ENCODE peak calls at places on chromosomes 5 and 9, in nine cellular contexts. One of them, this sample, is unnamed.

GRCh38 chr9:80595192-80595591 is 1023.4 kb downstream of the TLE4 start:
- DNase-seq in HCT116: no peak
- DNase-seq in AG04450: no peak
- DNase-seq in fibroblast of mammary gland: no peak
- DNase-seq in adrenal gland: no peak
- DNase-seq in fibroblast of villous mesenchyme: no peak
- DNase-seq in upper lobe of right lung: no peak
- DNase-seq in stomach: no peak
- DNase-seq in PC-9: no peak
- DNase-seq in this sample: no peak

GRCh38 chr5:100889896-100890295 is 13.2 kb downstream of the ST8SIA4 start:
- DNase-seq in stomach: no peak
- DNase-seq in HCT116: no peak
- DNase-seq in adrenal gland: no peak
- DNase-seq in upper lobe of right lung: no peak
- DNase-seq in PC-9: no peak
- DNase-seq in AG04450: no peak
- DNase-seq in fibroblast of mammary gland: no peak
- DNase-seq in fibroblast of villous mesenchyme: peak
- DNase-seq in this sample: no peak

GRCh38 chr9:109035684-109036423 is 22.6 kb upstream of the CTNNAL1 start:
- DNase-seq in AG04450: peak
- DNase-seq in fibroblast of villous mesenchyme: peak
- DNase-seq in upper lobe of right lung: no peak
- DNase-seq in stomach: peak
- DNase-seq in adrenal gland: peak
- DNase-seq in PC-9: peak
- DNase-seq in HCT116: peak
- DNase-seq in fibroblast of mammary gland: peak
- DNase-seq in this sample: peak

GRCh38 chr5:110841137-110841536 is 102.3 kb downstream of the SLC25A46 start:
- DNase-seq in fibroblast of mammary gland: no peak
- DNase-seq in upper lobe of right lung: no peak
- DNase-seq in adrenal gland: no peak
- DNase-seq in stomach: no peak
- DNase-seq in fibroblast of villous mesenchyme: no peak
- DNase-seq in AG04450: no peak
- DNase-seq in PC-9: no peak
- DNase-seq in HCT116: no peak
- DNase-seq in this sample: no peak

GRCh38 chr5:28344803-28345433 is 1306.5 kb upstream of the CDH9 start:
- DNase-seq in adrenal gland: no peak
- DNase-seq in upper lobe of right lung: no peak
- DNase-seq in fibroblast of mammary gland: peak
- DNase-seq in stomach: no peak
- DNase-seq in fibroblast of villous mesenchyme: peak
- DNase-seq in HCT116: no peak
- DNase-seq in PC-9: no peak
- DNase-seq in AG04450: no peak
- DNase-seq in this sample: no peak

GRCh38 chr5:156121834-156122386 is 205.1 kb upstream of the SGCD start:
- DNase-seq in stomach: no peak
- DNase-seq in HCT116: no peak
- DNase-seq in PC-9: no peak
- DNase-seq in fibroblast of mammary gland: no peak
- DNase-seq in fibroblast of villous mesenchyme: no peak
- DNase-seq in upper lobe of right lung: no peak
- DNase-seq in AG04450: no peak
- DNase-seq in adrenal gland: no peak
- DNase-seq in this sample: no peak

GRCh38 chr5:87347272-87347671 is 65.5 kb downstream of the CCNH start:
- DNase-seq in fibroblast of villous mesenchyme: no peak
- DNase-seq in HCT116: no peak
- DNase-seq in adrenal gland: no peak
- DNase-seq in stomach: no peak
- DNase-seq in PC-9: no peak
- DNase-seq in fibroblast of mammary gland: no peak
- DNase-seq in upper lobe of right lung: no peak
- DNase-seq in AG04450: no peak
- DNase-seq in this sample: no peak

GRCh38 chr9:134365791-134366222 is 39.6 kb downstream of the RXRA start:
- DNase-seq in AG04450: no peak
- DNase-seq in fibroblast of villous mesenchyme: peak
- DNase-seq in adrenal gland: peak
- DNase-seq in upper lobe of right lung: no peak
- DNase-seq in stomach: peak
- DNase-seq in PC-9: peak
- DNase-seq in HCT116: no peak
- DNase-seq in fibroblast of mammary gland: peak
- DNase-seq in this sample: peak

GRCh38 chr5:153775923-153776322 is 262.8 kb downstream of the FAM114A2 start:
- DNase-seq in stomach: no peak
- DNase-seq in fibroblast of villous mesenchyme: no peak
- DNase-seq in HCT116: no peak
- DNase-seq in PC-9: no peak
- DNase-seq in fibroblast of mammary gland: no peak
- DNase-seq in upper lobe of right lung: no peak
- DNase-seq in adrenal gland: no peak
- DNase-seq in AG04450: no peak
- DNase-seq in this sample: no peak

GRCh38 chr9:2264081-2264480 is 248.9 kb downstream of the SMARCA2 start:
- DNase-seq in adrenal gland: no peak
- DNase-seq in PC-9: no peak
- DNase-seq in fibroblast of villous mesenchyme: no peak
- DNase-seq in HCT116: no peak
- DNase-seq in AG04450: no peak
- DNase-seq in upper lobe of right lung: no peak
- DNase-seq in fibroblast of mammary gland: no peak
- DNase-seq in stomach: no peak
- DNase-seq in this sample: no peak

GRCh38 chr5:52837591-52838001 is 49.9 kb downstream of the ITGA1 start:
- DNase-seq in AG04450: no peak
- DNase-seq in PC-9: no peak
- DNase-seq in fibroblast of villous mesenchyme: peak
- DNase-seq in fibroblast of mammary gland: no peak
- DNase-seq in stomach: no peak
- DNase-seq in adrenal gland: no peak
- DNase-seq in HCT116: no peak
- DNase-seq in upper lobe of right lung: no peak
- DNase-seq in this sample: no peak

GRCh38 chr9:131037336-131038255 is 28.6 kb downstream of the LAMC3 start:
- DNase-seq in PC-9: no peak
- DNase-seq in fibroblast of villous mesenchyme: no peak
- DNase-seq in HCT116: no peak
- DNase-seq in upper lobe of right lung: no peak
- DNase-seq in stomach: no peak
- DNase-seq in adrenal gland: no peak
- DNase-seq in fibroblast of mammary gland: no peak
- DNase-seq in AG04450: no peak
- DNase-seq in this sample: no peak

GRCh38 chr9:115672477-115673316 is 480.9 kb upstream of the PAPPA start:
- DNase-seq in fibroblast of villous mesenchyme: peak
- DNase-seq in adrenal gland: no peak
- DNase-seq in HCT116: no peak
- DNase-seq in upper lobe of right lung: no peak
- DNase-seq in AG04450: peak
- DNase-seq in stomach: no peak
- DNase-seq in PC-9: peak
- DNase-seq in fibroblast of mammary gland: peak
- DNase-seq in this sample: no peak

GRCh38 chr5:152113401-152113800 is 188.8 kb upstream of the GLRA1 start:
- DNase-seq in PC-9: no peak
- DNase-seq in AG04450: no peak
- DNase-seq in adrenal gland: no peak
- DNase-seq in fibroblast of villous mesenchyme: no peak
- DNase-seq in upper lobe of right lung: no peak
- DNase-seq in fibroblast of mammary gland: no peak
- DNase-seq in HCT116: peak
- DNase-seq in stomach: no peak
- DNase-seq in this sample: no peak

GRCh38 chr9:3549243-3549642 is 23.4 kb upstream of the RFX3 start:
- DNase-seq in upper lobe of right lung: no peak
- DNase-seq in PC-9: no peak
- DNase-seq in fibroblast of villous mesenchyme: no peak
- DNase-seq in HCT116: no peak
- DNase-seq in fibroblast of mammary gland: no peak
- DNase-seq in AG04450: no peak
- DNase-seq in stomach: no peak
- DNase-seq in adrenal gland: no peak
- DNase-seq in this sample: no peak

GRCh38 chr9:127769985-127770904 is 8.2 kb downstream of the SH2D3C start:
- DNase-seq in AG04450: no peak
- DNase-seq in fibroblast of mammary gland: no peak
- DNase-seq in adrenal gland: no peak
- DNase-seq in upper lobe of right lung: no peak
- DNase-seq in fibroblast of villous mesenchyme: no peak
- DNase-seq in PC-9: no peak
- DNase-seq in stomach: no peak
- DNase-seq in HCT116: no peak
- DNase-seq in this sample: no peak

GRCh38 chr5:143063175-143063970 is 293.2 kb downstream of the ARHGAP26 start:
- DNase-seq in fibroblast of villous mesenchyme: peak
- DNase-seq in PC-9: no peak
- DNase-seq in upper lobe of right lung: no peak
- DNase-seq in HCT116: no peak
- DNase-seq in adrenal gland: peak
- DNase-seq in fibroblast of mammary gland: peak
- DNase-seq in stomach: no peak
- DNase-seq in AG04450: no peak
- DNase-seq in this sample: peak

GRCh38 chr9:4923580-4924544 is 61.2 kb upstream of the JAK2 start:
- DNase-seq in adrenal gland: no peak
- DNase-seq in upper lobe of right lung: no peak
- DNase-seq in stomach: no peak
- DNase-seq in AG04450: no peak
- DNase-seq in fibroblast of villous mesenchyme: peak
- DNase-seq in HCT116: no peak
- DNase-seq in fibroblast of mammary gland: peak
- DNase-seq in PC-9: no peak
- DNase-seq in this sample: no peak
- TF ChIP-seq CTCF in adrenal gland: peak
- TF ChIP-seq CTCF in upper lobe of right lung: peak
- TF ChIP-seq CTCF in stomach: no peak
- TF ChIP-seq CTCF in AG04450: peak
- TF ChIP-seq CTCF in fibroblast of villous mesenchyme: peak
- TF ChIP-seq CTCF in HCT116: peak
- TF ChIP-seq CTCF in fibroblast of mammary gland: peak
- TF ChIP-seq CTCF in PC-9: peak
- TF ChIP-seq CTCF in this sample: no peak

GRCh38 chr9:126719677-126720435 is 85.0 kb upstream of the ZBTB43 start:
- DNase-seq in PC-9: peak
- DNase-seq in fibroblast of mammary gland: no peak
- DNase-seq in HCT116: no peak
- DNase-seq in stomach: peak
- DNase-seq in adrenal gland: peak
- DNase-seq in fibroblast of villous mesenchyme: peak
- DNase-seq in AG04450: no peak
- DNase-seq in upper lobe of right lung: peak
- DNase-seq in this sample: peak
- H3K4me3 ChIP-seq in PC-9: no peak
- H3K4me3 ChIP-seq in fibroblast of mammary gland: no peak
- H3K4me3 ChIP-seq in HCT116: no peak
- H3K4me3 ChIP-seq in stomach: no peak
- H3K4me3 ChIP-seq in adrenal gland: no peak
- H3K4me3 ChIP-seq in fibroblast of villous mesenchyme: no peak
- H3K4me3 ChIP-seq in AG04450: no peak
- H3K4me3 ChIP-seq in upper lobe of right lung: no peak
- H3K4me3 ChIP-seq in this sample: no peak

GRCh38 chr5:75885849-75886596 is 168.8 kb upstream of the POC5 start:
- DNase-seq in fibroblast of villous mesenchyme: no peak
- DNase-seq in stomach: no peak
- DNase-seq in AG04450: no peak
- DNase-seq in PC-9: no peak
- DNase-seq in upper lobe of right lung: no peak
- DNase-seq in adrenal gland: no peak
- DNase-seq in HCT116: no peak
- DNase-seq in fibroblast of mammary gland: no peak
- DNase-seq in this sample: no peak
- TF ChIP-seq CTCF in fibroblast of villous mesenchyme: no peak
- TF ChIP-seq CTCF in stomach: no peak
- TF ChIP-seq CTCF in AG04450: no peak
- TF ChIP-seq CTCF in PC-9: no peak
- TF ChIP-seq CTCF in upper lobe of right lung: no peak
- TF ChIP-seq CTCF in adrenal gland: no peak
- TF ChIP-seq CTCF in HCT116: peak
- TF ChIP-seq CTCF in fibroblast of mammary gland: no peak
- TF ChIP-seq CTCF in this sample: no peak

GRCh38 chr5:72109625-72110024 is 2.4 kb downstream of the MAP1B start:
- DNase-seq in upper lobe of right lung: no peak
- DNase-seq in fibroblast of mammary gland: peak
- DNase-seq in AG04450: no peak
- DNase-seq in adrenal gland: no peak
- DNase-seq in fibroblast of villous mesenchyme: no peak
- DNase-seq in HCT116: no peak
- DNase-seq in stomach: no peak
- DNase-seq in PC-9: no peak
- DNase-seq in this sample: peak
- H3K4me3 ChIP-seq in upper lobe of right lung: peak
- H3K4me3 ChIP-seq in fibroblast of mammary gland: peak
- H3K4me3 ChIP-seq in AG04450: peak
- H3K4me3 ChIP-seq in adrenal gland: no peak
- H3K4me3 ChIP-seq in fibroblast of villous mesenchyme: peak
- H3K4me3 ChIP-seq in HCT116: no peak
- H3K4me3 ChIP-seq in stomach: peak
- H3K4me3 ChIP-seq in PC-9: peak
- H3K4me3 ChIP-seq in this sample: peak

DNA sequence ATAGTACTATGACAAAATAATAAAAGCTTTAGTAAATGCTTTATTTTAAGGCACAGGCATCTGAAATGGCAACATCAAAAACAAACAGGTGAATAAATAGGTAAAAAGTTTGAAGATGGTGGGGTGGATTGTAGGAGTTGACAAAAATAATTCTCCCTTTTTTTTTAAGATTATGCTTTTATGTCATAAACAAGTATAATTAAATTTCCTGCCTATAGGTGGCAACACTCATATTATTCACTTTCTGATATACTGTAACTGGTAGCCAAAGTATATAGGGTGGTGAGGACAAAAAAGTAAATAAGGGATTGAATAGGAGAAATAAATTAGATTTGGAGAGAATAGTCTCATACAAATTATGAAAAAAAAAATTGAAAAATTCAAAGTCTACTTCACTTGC is 120.0 kb upstream of the ACOT12 start:
- DNase-seq in fibroblast of mammary gland: peak
- DNase-seq in AG04450: no peak
- DNase-seq in PC-9: no peak
- DNase-seq in adrenal gland: no peak
- DNase-seq in HCT116: no peak
- DNase-seq in upper lobe of right lung: no peak
- DNase-seq in fibroblast of villous mesenchyme: no peak
- DNase-seq in stomach: no peak
- DNase-seq in this sample: no peak
- TF ChIP-seq CTCF in fibroblast of mammary gland: peak
- TF ChIP-seq CTCF in AG04450: peak
- TF ChIP-seq CTCF in PC-9: peak
- TF ChIP-seq CTCF in adrenal gland: peak
- TF ChIP-seq CTCF in HCT116: peak
- TF ChIP-seq CTCF in upper lobe of right lung: no peak
- TF ChIP-seq CTCF in fibroblast of villous mesenchyme: peak
- TF ChIP-seq CTCF in stomach: no peak
- TF ChIP-seq CTCF in this sample: peak